ENCODE peak calls at places on chromosomes 4 and X, in nine cellular contexts. A is MCF 10A; O is progenitor cell of endocrine pancreas; Z is CD4-positive, alpha-beta T cell; T is cardiac muscle cell; R is stomach; C is K562; Y is mesothelial cell of epicardium; D is ovary. H is an unnamed sample.

GRCh38 chrX:130296743-130297142 is 28.0 kb upstream of the ZNF280C start:
- DNase-seq in A (peak), R (no peak), Y (no peak), O (no peak), Z (no peak), D (no peak), T (peak), C (no peak), H (no peak)

GRCh38 chr4:168610911-168611530 is 114.2 kb downstream of the PALLD start:
- DNase-seq in D (no peak), O (no peak), T (no peak), Y (no peak), R (no peak), Z (no peak), A (no peak), C (no peak), H (no peak)

GRCh38 chr4:10018818-10019438 is 2.4 kb downstream of the SLC2A9 start:
- DNase-seq in D (peak), A (peak), Z (peak), C (peak), O (peak), T (peak), Y (peak), R (peak), H (peak)

GRCh38 chrX:51408462-51408861 is 75.8 kb downstream of the NUDT10 start:
- DNase-seq in Y (no peak), D (no peak), Z (no peak), A (no peak), C (no peak), R (no peak), T (no peak), O (no peak), H (no peak)

GRCh38 chr4:20085653-20086052 is 166.1 kb upstream of the SLIT2 start:
- DNase-seq in D (no peak), R (no peak), T (no peak), C (no peak), O (no peak), A (no peak), Z (no peak), Y (no peak), H (no peak)

GRCh38 chr4:10164877-10165283 is 48.3 kb upstream of the WDR1 start:
- DNase-seq in R (peak), O (no peak), T (peak), D (no peak), A (peak), Z (no peak), Y (no peak), C (peak), H (no peak)

GRCh38 chrX:155028192-155028591 is 1.5 kb downstream of the FUNDC2 start:
- DNase-seq in A (peak), O (no peak), Z (no peak), R (no peak), D (no peak), C (no peak), T (no peak), Y (no peak), H (no peak)

GRCh38 chr4:172390341-172390740 is 577.1 kb downstream of the GALNTL6 start:
- DNase-seq in T (no peak), Z (no peak), C (no peak), D (no peak), A (peak), R (no peak), Y (no peak), O (no peak), H (no peak)

GRCh38 chr4:148550788-148551187 is 108.6 kb upstream of the NR3C2 start:
- DNase-seq in Z (no peak), O (no peak), T (no peak), Y (no peak), C (no peak), D (no peak), A (no peak), R (no peak), H (no peak)

GRCh38 chr4:184080674-184081073 is 137.0 kb downstream of the ENPP6 start:
- DNase-seq in T (no peak), Z (no peak), D (no peak), R (no peak), A (no peak), C (no peak), Y (no peak), O (no peak), H (no peak)

GRCh38 chr4:125520258-125520990 is 205.7 kb downstream of the FAT4 start:
- DNase-seq in O (no peak), R (no peak), D (no peak), Z (no peak), Y (no peak), A (no peak), C (no peak), T (peak), H (no peak)

GRCh38 chrX:42443267-42443666 is 334.7 kb downstream of the PPP1R2C start:
- DNase-seq in Z (no peak), D (no peak), T (no peak), A (no peak), O (no peak), Y (no peak), C (no peak), R (no peak), H (no peak)

GRCh38 chrX:53171356-53171755 is 53.7 kb downstream of the KDM5C start:
- DNase-seq in Z (no peak), O (no peak), T (no peak), A (peak), R (no peak), C (no peak), D (no peak), Y (no peak), H (no peak)
- TF ChIP-seq CTCF in Z (no peak), O (no peak), T (no peak), A (no peak), R (no peak), C (peak), D (no peak), Y (no peak), H (no peak)

GRCh38 chrX:121579016-121579760 is 531.8 kb downstream of the GLUD2 start:
- DNase-seq in Z (no peak), R (no peak), A (peak), D (no peak), Y (no peak), O (no peak), C (no peak), T (peak), H (no peak)
- TF ChIP-seq CTCF in Z (peak), R (no peak), A (peak), D (no peak), Y (no peak), O (peak), C (peak), T (peak), H (peak)

DNA sequence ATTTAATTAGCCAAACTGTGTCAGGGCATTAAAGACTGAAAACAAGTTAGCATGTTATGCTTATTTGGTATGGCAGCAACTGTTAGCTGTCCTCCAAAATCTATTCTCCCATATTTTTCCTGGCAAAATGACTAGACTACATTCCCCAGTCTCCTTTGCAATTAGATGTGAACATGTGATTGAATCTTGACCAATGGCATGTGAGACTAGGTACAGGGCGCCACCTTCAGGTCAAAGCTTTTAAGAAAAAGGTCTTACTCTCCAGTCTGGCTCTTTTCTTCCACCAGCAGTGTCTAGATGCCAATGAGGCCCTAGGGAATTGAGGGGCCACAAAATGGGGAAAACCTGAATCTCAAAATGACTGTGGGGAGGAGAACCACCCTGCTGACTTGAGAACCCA is 408.2 kb downstream of the SMARCA1 start:
- DNase-seq in A (peak), R (no peak), T (peak), Z (no peak), D (no peak), Y (no peak), C (peak), O (no peak), H (no peak)
- TF ChIP-seq CTCF in A (no peak), R (no peak), T (no peak), Z (no peak), D (no peak), Y (peak), C (peak), O (peak), H (peak)

GRCh38 chr4:142883433-142883832 is 37.3 kb upstream of the INPP4B start:
- DNase-seq in A (peak), Z (no peak), D (no peak), O (no peak), T (peak), R (no peak), Y (no peak), C (no peak), H (no peak)
- TF ChIP-seq CTCF in A (no peak), Z (no peak), D (no peak), O (peak), T (peak), R (no peak), Y (no peak), C (no peak), H (peak)

DNA sequence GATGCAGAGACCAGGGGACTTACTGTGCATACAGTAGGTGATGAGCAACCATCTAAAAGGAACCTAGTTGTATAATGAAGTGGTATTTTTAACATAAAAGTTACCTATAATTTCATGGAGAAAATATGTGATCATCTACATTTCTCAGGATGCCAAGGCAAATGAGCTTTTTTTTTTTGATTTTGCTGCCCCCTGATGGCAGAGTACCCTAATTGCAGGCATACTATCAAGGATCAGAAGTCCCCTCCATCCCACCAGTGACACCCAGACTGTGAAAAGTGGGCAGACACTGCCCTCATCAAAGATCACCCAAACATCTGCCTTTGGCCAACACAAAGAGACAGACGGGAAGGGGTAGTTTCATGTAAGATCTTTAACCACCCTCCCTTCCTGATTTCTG is 9.6 kb upstream of the ABLIM2 start:
- DNase-seq in Y (no peak), R (no peak), Z (no peak), O (no peak), A (no peak), C (peak), T (no peak), D (no peak), H (no peak)
- TF ChIP-seq CTCF in Y (peak), R (no peak), Z (no peak), O (peak), A (peak), C (peak), T (peak), D (no peak), H (no peak)

GRCh38 chrX:134752558-134752957 is 94.3 kb upstream of the PLAC1 start:
- DNase-seq in D (no peak), O (no peak), Y (no peak), Z (no peak), A (no peak), C (no peak), R (no peak), T (no peak), H (no peak)

GRCh38 chrX:134749651-134750450 is 91.6 kb upstream of the PLAC1 start:
- DNase-seq in T (peak), Y (no peak), O (no peak), A (no peak), R (no peak), Z (no peak), C (no peak), D (no peak), H (no peak)

GRCh38 chrX:134758652-134759051 is 100.4 kb upstream of the PLAC1 start:
- DNase-seq in O (no peak), C (no peak), A (no peak), T (no peak), Y (no peak), Z (no peak), R (no peak), D (no peak), H (no peak)

DNA sequence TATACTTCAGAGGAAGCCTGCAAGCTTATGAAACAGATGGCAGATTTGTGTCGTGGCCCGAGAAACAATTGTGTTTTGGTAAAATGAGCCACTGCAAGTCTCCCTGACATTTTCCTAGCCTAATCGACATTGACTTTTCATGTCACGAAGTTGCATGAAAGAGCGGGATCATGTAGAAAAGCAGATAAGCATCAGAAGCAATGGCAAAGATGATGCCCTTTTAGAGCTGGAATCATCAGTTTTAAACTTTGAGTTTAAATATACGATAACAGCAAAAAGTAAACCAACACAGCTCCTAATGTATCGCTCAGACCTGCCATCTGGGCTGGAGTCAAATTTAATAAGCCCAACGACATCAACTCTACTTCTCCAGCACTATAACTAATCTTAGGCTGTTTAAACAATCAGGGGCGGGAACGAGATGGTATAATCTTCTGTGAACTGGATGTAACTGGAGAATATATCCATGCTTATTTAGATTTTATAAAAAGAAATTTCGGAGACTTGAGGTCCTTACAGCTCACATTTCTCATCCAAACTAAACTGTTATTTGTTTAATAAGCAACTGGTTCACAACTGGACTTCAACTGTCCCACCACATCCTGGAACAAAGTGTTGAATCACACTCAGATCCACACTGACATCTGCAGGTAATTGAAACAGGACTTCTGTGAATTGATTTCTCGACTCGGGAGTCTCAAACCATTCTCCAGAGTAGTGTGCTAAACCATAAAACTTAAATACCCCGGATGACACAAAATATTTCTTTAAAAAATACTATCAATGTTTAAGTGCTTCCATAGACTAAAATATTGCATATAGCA is 95.1 kb upstream of the PLAC1 start:
- DNase-seq in D (no peak), C (no peak), Y (no peak), T (peak), O (no peak), R (no peak), Z (no peak), A (peak), H (no peak)
- TF ChIP-seq CTCF in D (no peak), C (peak), Y (no peak), T (peak), O (no peak), R (no peak), Z (no peak), A (peak), H (peak)

H was measured in D721Med.